ENCODE peak calls at places on chromosomes 12 and 14, in four cellular contexts. One of them, this sample, is unnamed.
A peak's percentile ranks its signal among the peaks of the same experiment; 100 is the strongest.

GRCh38 chr14:57086271-57087162 is 182.2 kb downstream of the EXOC5 start:
- DNase-seq in WTC11: no peak
- DNase-seq in A172: no peak
- DNase-seq in stimulated activated effector memory CD8-positive, alpha-beta T cell treated with anti-CD3 and anti-CD28 coated beads, Interleukin-12 subunit alpha, Interleukin-12 subunit beta, amount 100 ng/mL, for 72 hours: no peak
- DNase-seq in this sample: no peak

GRCh38 chr14:58078068-58078467 is 73.9 kb downstream of the ARMH4 start:
- DNase-seq in stimulated activated effector memory CD8-positive, alpha-beta T cell treated with anti-CD3 and anti-CD28 coated beads, Interleukin-12 subunit alpha, Interleukin-12 subunit beta, amount 100 ng/mL, for 72 hours: no peak
- DNase-seq in WTC11: no peak
- DNase-seq in A172: peak; percentile 79
- DNase-seq in this sample: no peak

GRCh38 chr12:26150737-26151450 is 26.1 kb upstream of the BHLHE41 start:
- DNase-seq in WTC11: no peak
- DNase-seq in A172: no peak
- DNase-seq in stimulated activated effector memory CD8-positive, alpha-beta T cell treated with anti-CD3 and anti-CD28 coated beads, Interleukin-12 subunit alpha, Interleukin-12 subunit beta, amount 100 ng/mL, for 72 hours: no peak
- DNase-seq in this sample: no peak

GRCh38 chr14:93103392-93104080 is 12.2 kb downstream of the ITPK1 start:
- DNase-seq in WTC11: no peak
- DNase-seq in stimulated activated effector memory CD8-positive, alpha-beta T cell treated with anti-CD3 and anti-CD28 coated beads, Interleukin-12 subunit alpha, Interleukin-12 subunit beta, amount 100 ng/mL, for 72 hours: peak; percentile 35
- DNase-seq in A172: peak; percentile 74
- DNase-seq in this sample: no peak

GRCh38 chr14:64293976-64294671 is at the start of gene ESR2:
- DNase-seq in stimulated activated effector memory CD8-positive, alpha-beta T cell treated with anti-CD3 and anti-CD28 coated beads, Interleukin-12 subunit alpha, Interleukin-12 subunit beta, amount 100 ng/mL, for 72 hours: peak; percentile 26
- DNase-seq in A172: no peak
- DNase-seq in WTC11: peak; percentile 58
- DNase-seq in this sample: no peak

GRCh38 chr14:91744068-91744480 is 12.2 kb upstream of the CATSPERB start:
- DNase-seq in stimulated activated effector memory CD8-positive, alpha-beta T cell treated with anti-CD3 and anti-CD28 coated beads, Interleukin-12 subunit alpha, Interleukin-12 subunit beta, amount 100 ng/mL, for 72 hours: no peak
- DNase-seq in A172: no peak
- DNase-seq in WTC11: no peak
- DNase-seq in this sample: no peak

GRCh38 chr14:87081004-87081403 is 912.0 kb downstream of the GALC start:
- DNase-seq in WTC11: no peak
- DNase-seq in stimulated activated effector memory CD8-positive, alpha-beta T cell treated with anti-CD3 and anti-CD28 coated beads, Interleukin-12 subunit alpha, Interleukin-12 subunit beta, amount 100 ng/mL, for 72 hours: no peak
- DNase-seq in A172: no peak
- DNase-seq in this sample: no peak

GRCh38 chr12:12156116-12156515 is 85.4 kb downstream of the BCL2L14 start:
- DNase-seq in stimulated activated effector memory CD8-positive, alpha-beta T cell treated with anti-CD3 and anti-CD28 coated beads, Interleukin-12 subunit alpha, Interleukin-12 subunit beta, amount 100 ng/mL, for 72 hours: no peak
- DNase-seq in WTC11: no peak
- DNase-seq in A172: no peak
- DNase-seq in this sample: no peak

GRCh38 chr14:60658116-60658515 is 8.8 kb upstream of the SIX1 start:
- DNase-seq in A172: no peak
- DNase-seq in stimulated activated effector memory CD8-positive, alpha-beta T cell treated with anti-CD3 and anti-CD28 coated beads, Interleukin-12 subunit alpha, Interleukin-12 subunit beta, amount 100 ng/mL, for 72 hours: no peak
- DNase-seq in WTC11: no peak
- DNase-seq in this sample: no peak

GRCh38 chr14:32808574-32809098 is 130.0 kb upstream of the NPAS3 start:
- DNase-seq in WTC11: no peak
- DNase-seq in A172: peak; percentile 9
- DNase-seq in stimulated activated effector memory CD8-positive, alpha-beta T cell treated with anti-CD3 and anti-CD28 coated beads, Interleukin-12 subunit alpha, Interleukin-12 subunit beta, amount 100 ng/mL, for 72 hours: no peak
- DNase-seq in this sample: no peak

GRCh38 chr12:128813883-128814282 is 9.9 kb downstream of the SLC15A4 start:
- DNase-seq in WTC11: no peak
- DNase-seq in A172: no peak
- DNase-seq in stimulated activated effector memory CD8-positive, alpha-beta T cell treated with anti-CD3 and anti-CD28 coated beads, Interleukin-12 subunit alpha, Interleukin-12 subunit beta, amount 100 ng/mL, for 72 hours: no peak
- DNase-seq in this sample: no peak

GRCh38 chr14:23034498-23035302 is at the start of gene PSMB5:
- DNase-seq in stimulated activated effector memory CD8-positive, alpha-beta T cell treated with anti-CD3 and anti-CD28 coated beads, Interleukin-12 subunit alpha, Interleukin-12 subunit beta, amount 100 ng/mL, for 72 hours: peak; percentile 62
- DNase-seq in WTC11: peak; percentile 84
- DNase-seq in A172: peak; percentile 90
- DNase-seq in this sample: no peak

GRCh38 chr12:74816398-74817175 is 279.0 kb downstream of the ATXN7L3B start:
- DNase-seq in stimulated activated effector memory CD8-positive, alpha-beta T cell treated with anti-CD3 and anti-CD28 coated beads, Interleukin-12 subunit alpha, Interleukin-12 subunit beta, amount 100 ng/mL, for 72 hours: no peak
- DNase-seq in A172: no peak
- DNase-seq in WTC11: no peak
- DNase-seq in this sample: no peak

GRCh38 chr14:42123526-42123925 is 516.9 kb downstream of the LRFN5 start:
- DNase-seq in WTC11: no peak
- DNase-seq in stimulated activated effector memory CD8-positive, alpha-beta T cell treated with anti-CD3 and anti-CD28 coated beads, Interleukin-12 subunit alpha, Interleukin-12 subunit beta, amount 100 ng/mL, for 72 hours: no peak
- DNase-seq in A172: no peak
- DNase-seq in this sample: no peak

GRCh38 chr12:106110626-106111300 is 28.0 kb downstream of the NUAK1 start:
- DNase-seq in stimulated activated effector memory CD8-positive, alpha-beta T cell treated with anti-CD3 and anti-CD28 coated beads, Interleukin-12 subunit alpha, Interleukin-12 subunit beta, amount 100 ng/mL, for 72 hours: no peak
- DNase-seq in A172: no peak
- DNase-seq in WTC11: no peak
- DNase-seq in this sample: no peak

This sample was measured in nucleus accumbens.